ENCODE peak calls at places on chromosomes 7 and 10, in six cellular contexts. Y is activated B cell treated with CpG ODN at 0.5 μM for 24 hours, W is mesothelial cell of epicardium, X is endothelial cell, F is dorsolateral prefrontal cortex, E is body of pancreas. C is an unnamed sample.

GRCh38 chr7:1918881-1919525 is 248.9 kb downstream of the ELFN1 start:
- DNase-seq in Y (no peak), W (no peak), X (no peak), F (no peak), E (no peak), C (no peak)

GRCh38 chr7:52958621-52959140 is 76.8 kb upstream of the POM121L12 start:
- DNase-seq in Y (no peak), W (no peak), X (no peak), F (no peak), E (no peak), C (no peak)

GRCh38 chr7:101216001-101216859 is 1.2 kb downstream of the PLOD3 start:
- DNase-seq in Y (no peak), W (no peak), X (no peak), F (no peak), E (no peak), C (peak)

GRCh38 chr7:114857605-114858004 is 64.3 kb upstream of the MDFIC start:
- DNase-seq in Y (no peak), W (no peak), X (no peak), F (no peak), E (no peak), C (no peak)

GRCh38 chr7:151231964-151232271 is 365 bp upstream of the CHPF2 start:
- DNase-seq in Y (no peak), W (no peak), X (no peak), F (no peak), E (no peak), C (no peak)

GRCh38 chr7:133294234-133294633 is 41.4 kb downstream of the EXOC4 start:
- DNase-seq in Y (no peak), W (no peak), X (no peak), F (no peak), E (no peak), C (no peak)

GRCh38 chr10:111102381-111102973 is 25.6 kb downstream of the ADRA2A start:
- DNase-seq in Y (no peak), W (no peak), X (no peak), F (no peak), E (peak), C (no peak)

GRCh38 chr10:91758303-91759146 is 39.7 kb upstream of the TNKS2 start:
- DNase-seq in Y (no peak), W (no peak), X (no peak), F (no peak), E (no peak), C (no peak)

GRCh38 chr10:98416589-98416988 is 1.6 kb upstream of the PYROXD2 start:
- DNase-seq in Y (no peak), W (no peak), X (no peak), F (no peak), E (no peak), C (no peak)

GRCh38 chr10:61890881-61891409 is 10.6 kb upstream of the ARID5B start:
- DNase-seq in Y (no peak), W (no peak), X (no peak), F (no peak), E (no peak), C (no peak)

GRCh38 chr10:21742740-21743412 is 208.8 kb downstream of the MLLT10 start:
- DNase-seq in Y (no peak), W (no peak), X (no peak), F (no peak), E (peak), C (no peak)

GRCh38 chr10:52820316-52820715 is 47.7 kb upstream of the MBL2 start:
- DNase-seq in Y (no peak), W (no peak), X (no peak), F (no peak), E (no peak), C (no peak)

GRCh38 chr10:10131984-10132383 is 885.7 kb upstream of the CELF2 start:
- DNase-seq in Y (no peak), W (no peak), X (no peak), F (no peak), E (no peak), C (no peak)

GRCh38 chr7:27171636-27172387 is 2.3 kb downstream of the HOXA10 start:
- DNase-seq in Y (peak), W (peak), X (no peak), F (no peak), E (no peak), C (peak)

GRCh38 chr10:71534552-71535158 is 137.9 kb downstream of the CDH23 start:
- DNase-seq in Y (no peak), W (no peak), X (no peak), F (no peak), E (no peak), C (no peak)

GRCh38 chr7:46446151-46446550 is 525.1 kb upstream of the IGFBP3 start:
- DNase-seq in Y (no peak), W (no peak), X (no peak), F (no peak), E (no peak), C (no peak)

GRCh38 chr10:49387029-49387428 is 8.9 kb downstream of the DRGX start:
- DNase-seq in Y (no peak), W (no peak), X (no peak), F (no peak), E (no peak), C (no peak)

GRCh38 chr10:70478191-70479160 is at the start of gene PALD1:
- DNase-seq in Y (peak), W (peak), X (peak), F (peak), E (peak), C (no peak)

GRCh38 chr10:77771851-77772250 is 134.2 kb upstream of the KCNMA1 start:
- DNase-seq in Y (no peak), W (no peak), X (no peak), F (no peak), E (no peak), C (no peak)

GRCh38 chr10:78248651-78249464 is 215.2 kb downstream of the RPS24 start:
- DNase-seq in Y (no peak), W (no peak), X (no peak), F (peak), E (peak), C (no peak)

GRCh38 chr10:69866688-69867461 is 65.2 kb downstream of the COL13A1 start:
- DNase-seq in Y (no peak), W (no peak), X (peak), F (peak), E (peak), C (no peak)

DNA sequence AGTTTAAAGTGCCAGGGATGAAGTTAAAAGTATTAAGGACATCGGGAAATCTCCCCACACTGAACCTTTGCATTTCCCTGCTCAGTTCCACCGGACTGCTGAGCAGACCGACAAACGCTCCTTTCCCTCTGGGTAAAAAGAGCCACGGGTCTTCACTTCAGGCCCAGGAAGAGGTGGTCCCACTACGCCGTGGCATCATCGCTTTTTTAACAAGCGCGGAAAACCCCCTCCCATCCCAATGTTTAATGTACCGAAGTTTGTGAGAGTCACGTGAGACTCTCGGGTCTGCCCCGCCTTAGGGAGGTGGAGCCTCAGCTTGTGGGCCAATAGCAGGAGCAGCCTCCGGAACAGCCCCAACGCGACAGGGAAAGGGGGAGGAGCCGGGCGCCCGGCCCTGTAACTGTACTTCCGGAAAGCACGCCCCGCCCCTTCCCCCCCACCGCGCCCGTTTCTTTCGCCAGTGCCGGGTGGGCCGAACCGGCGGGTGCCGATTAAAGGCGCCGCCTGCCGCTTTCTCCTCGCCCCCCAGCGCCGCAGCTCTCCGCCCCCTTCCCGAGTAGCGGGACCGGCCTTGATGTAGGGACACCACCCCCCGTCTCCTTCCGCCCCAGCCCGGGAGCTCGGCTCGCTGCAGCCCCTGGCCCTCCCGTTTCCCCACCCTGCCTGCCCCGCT is 2.3 kb upstream of the TRIM8 start:
- DNase-seq in Y (peak), W (peak), X (peak), F (peak), E (peak), C (peak)
- TF ChIP-seq CTCF in Y (no peak), W (no peak), X (no peak), F (peak), E (no peak), C (no peak)

DNA sequence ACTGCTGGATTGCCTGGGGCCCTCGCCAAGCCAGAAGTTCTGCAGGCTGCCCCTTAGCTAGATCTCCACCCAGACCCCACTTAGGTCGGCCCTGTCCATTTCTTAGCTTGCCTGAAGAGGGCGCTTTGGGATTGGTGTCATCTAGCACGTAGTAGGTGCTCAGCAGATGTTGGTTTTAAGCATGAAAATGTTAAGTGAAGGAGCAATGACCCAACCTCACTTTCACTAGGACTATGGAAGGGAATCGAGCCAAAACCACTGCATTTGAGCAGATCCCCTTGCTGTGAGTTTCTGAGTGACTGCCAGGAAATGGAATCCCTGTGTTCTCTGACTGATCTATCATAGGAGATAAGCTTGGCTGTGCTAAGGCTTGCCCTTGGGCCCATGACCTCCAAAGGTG is 131.7 kb upstream of the EEPD1 start:
- DNase-seq in Y (no peak), W (no peak), X (peak), F (no peak), E (no peak), C (no peak)
- TF ChIP-seq CTCF in Y (no peak), W (no peak), X (peak), F (peak), E (no peak), C (no peak)

GRCh38 chr7:119988401-119988800 is 284.6 kb upstream of the KCND2 start:
- DNase-seq in Y (no peak), W (no peak), X (no peak), F (no peak), E (no peak), C (no peak)
- TF ChIP-seq CTCF in Y (no peak), W (no peak), X (no peak), F (no peak), E (no peak), C (no peak)

DNA sequence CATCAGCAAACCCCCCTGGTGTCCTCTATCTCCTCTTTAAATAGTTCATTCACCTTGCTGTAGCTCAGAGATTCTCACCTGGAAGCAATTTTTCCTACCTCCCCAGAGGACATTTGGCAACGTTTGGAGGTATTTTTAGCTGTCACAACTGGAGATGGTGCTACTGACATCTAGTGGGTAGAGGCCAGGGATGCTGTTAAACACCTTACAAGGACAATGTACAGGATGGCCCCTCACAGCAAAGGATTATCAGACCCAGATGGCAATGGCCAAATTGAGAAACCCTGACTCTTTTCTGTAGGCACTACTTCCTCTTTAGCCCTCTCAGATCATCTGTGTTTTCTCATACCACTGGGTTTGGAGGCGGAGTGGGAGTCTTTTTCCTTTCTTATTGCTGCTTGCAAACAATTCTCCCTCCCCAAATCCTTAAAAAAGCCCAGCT is 13.2 kb upstream of the TRA2A start:
- DNase-seq in Y (no peak), W (no peak), X (peak), F (no peak), E (no peak), C (no peak)
- TF ChIP-seq CTCF in Y (no peak), W (no peak), X (no peak), F (no peak), E (no peak), C (no peak)

GRCh38 chr10:48195803-48196202 is 78.7 kb downstream of the FRMPD2 start:
- DNase-seq in Y (no peak), W (no peak), X (no peak), F (no peak), E (no peak), C (no peak)
- TF ChIP-seq CTCF in Y (no peak), W (no peak), X (no peak), F (no peak), E (no peak), C (no peak)

GRCh38 chr10:102434251-102434913 is 2.0 kb upstream of the CUEDC2 start:
- DNase-seq in Y (no peak), W (no peak), X (no peak), F (no peak), E (no peak), C (no peak)

GRCh38 chr10:102431452-102432124 is 786 bp downstream of the CUEDC2 start:
- DNase-seq in Y (no peak), W (no peak), X (no peak), F (no peak), E (no peak), C (no peak)

GRCh38 chr10:102435098-102435497 is 2.7 kb upstream of the CUEDC2 start:
- DNase-seq in Y (no peak), W (no peak), X (no peak), F (no peak), E (no peak), C (no peak)

GRCh38 chr10:102433619-102434046 is 1.3 kb upstream of the CUEDC2 start:
- DNase-seq in Y (no peak), W (no peak), X (no peak), F (no peak), E (no peak), C (no peak)

DNA sequence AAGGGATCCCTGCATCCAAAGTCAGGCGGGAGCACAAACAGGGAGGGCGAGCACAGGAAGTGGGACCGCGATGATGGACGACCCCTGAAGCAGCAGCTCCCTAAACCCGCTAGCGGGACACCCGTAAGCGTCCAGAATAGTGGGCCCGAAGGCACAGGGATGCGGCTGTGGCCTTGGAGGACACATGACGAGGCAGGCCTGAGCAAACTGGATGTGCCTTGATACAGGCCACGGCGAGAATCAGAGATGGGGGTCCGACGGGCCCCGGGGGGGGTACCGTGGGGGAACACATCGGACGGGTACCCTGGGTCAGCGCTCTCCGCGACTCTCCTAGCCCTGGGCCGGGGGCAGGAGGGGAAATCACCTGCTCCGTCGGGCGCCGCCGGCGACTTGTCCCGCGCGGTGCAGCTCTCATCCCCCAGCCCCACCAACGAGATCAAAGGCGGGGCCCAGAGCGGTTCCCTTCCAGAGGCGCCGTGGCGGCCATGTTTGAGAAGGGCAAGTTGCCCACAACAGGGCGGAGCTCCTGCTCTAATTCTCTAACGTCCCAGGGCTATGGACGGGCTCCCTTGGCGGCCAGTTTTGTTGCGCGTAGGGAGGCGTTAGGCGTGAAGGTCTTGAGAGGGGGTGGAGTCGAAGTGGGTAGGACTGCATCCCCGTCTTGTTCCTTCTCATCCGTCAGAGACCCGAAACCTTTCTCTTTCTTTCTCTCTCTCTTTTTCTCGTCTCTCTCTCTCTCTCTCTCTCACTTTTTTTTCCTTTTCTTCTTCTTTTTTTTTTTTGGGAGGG is at the start of gene CUEDC2:
- DNase-seq in Y (peak), W (peak), X (peak), F (peak), E (peak), C (peak)
- TF ChIP-seq CTCF in Y (no peak), W (no peak), X (no peak), F (peak), E (no peak), C (no peak)

GRCh38 chr7:37920619-37921339 is at the start of gene EPDR1:
- DNase-seq in Y (peak), W (peak), X (peak), F (peak), E (peak), C (peak)
- TF ChIP-seq CTCF in Y (no peak), W (no peak), X (peak), F (peak), E (peak), C (no peak)

GRCh38 chr10:123134058-123134914 is 1.5 kb upstream of the HMX3 start:
- DNase-seq in Y (no peak), W (no peak), X (no peak), F (no peak), E (no peak), C (no peak)
- TF ChIP-seq CTCF in Y (no peak), W (no peak), X (no peak), F (no peak), E (no peak), C (no peak)

DNA sequence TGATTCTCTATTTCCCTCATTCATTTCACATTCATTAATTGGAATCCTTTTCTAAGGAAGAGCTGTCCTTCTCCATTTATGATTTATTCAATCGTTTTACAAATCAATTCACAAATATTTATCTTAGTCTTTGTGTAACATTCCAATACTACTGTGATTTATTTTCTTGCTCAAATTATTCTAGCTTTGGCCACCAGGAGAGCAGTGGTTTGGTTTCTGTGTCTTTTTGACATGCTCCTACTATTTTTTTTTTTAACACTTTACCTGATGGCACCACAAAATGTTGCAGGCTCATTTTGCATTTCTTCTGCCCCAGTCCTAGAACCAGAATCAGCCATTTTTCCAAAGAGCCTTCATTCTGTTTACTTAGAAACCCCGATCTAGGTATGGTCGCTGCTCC is 13.3 kb upstream of the RBM33 start:
- DNase-seq in Y (no peak), W (no peak), X (no peak), F (no peak), E (no peak), C (no peak)
- TF ChIP-seq CTCF in Y (no peak), W (peak), X (peak), F (no peak), E (no peak), C (no peak)

DNA sequence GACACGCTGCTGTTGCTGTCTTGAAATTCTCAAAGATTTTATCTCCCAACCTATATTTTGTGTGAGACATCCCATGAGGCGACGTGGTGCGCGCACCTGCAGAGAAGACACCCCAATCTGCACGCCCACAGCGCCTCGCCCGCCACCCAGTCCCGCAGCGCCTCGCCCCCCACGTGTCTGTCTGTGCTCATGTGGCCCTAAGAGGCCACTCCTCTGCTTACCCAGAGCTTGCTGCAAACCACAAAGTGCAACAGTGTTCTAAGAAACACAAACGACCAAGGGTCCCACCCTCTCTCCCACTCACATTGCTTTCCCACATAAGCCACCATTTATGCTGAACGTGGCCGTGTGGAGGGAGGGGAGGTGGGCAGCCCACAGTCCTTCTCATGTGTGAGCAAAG is 287.2 kb downstream of the PTPRN2 start:
- DNase-seq in Y (no peak), W (no peak), X (no peak), F (no peak), E (no peak), C (no peak)
- TF ChIP-seq CTCF in Y (no peak), W (no peak), X (no peak), F (no peak), E (no peak), C (no peak)